ENCODE peak calls at places on chromosomes 5 and 9, in five cellular contexts. J is H9, O is H1, L is trophoblast cell, D is neuronal stem cell. G is an unnamed sample.

GRCh38 chr5:95382843-95383242 is 8.3 kb upstream of the FAM81B start:
- DNase-seq in J (no peak), O (no peak), L (no peak), D (no peak), G (no peak)

GRCh38 chr5:115321309-115321708 is 24.9 kb upstream of the CCDC112 start:
- DNase-seq in J (no peak), O (no peak), L (peak), D (no peak), G (no peak)

GRCh38 chr5:134527156-134527960 is 1.9 kb downstream of the JADE2 start:
- DNase-seq in J (peak), O (peak), L (peak), D (peak), G (peak)

GRCh38 chr5:178319541-178320041 is 87.0 kb upstream of the PHYKPL start:
- DNase-seq in J (no peak), O (no peak), L (no peak), D (no peak), G (no peak)

GRCh38 chr9:95373069-95373681 is 55.7 kb upstream of the FANCC start:
- DNase-seq in J (no peak), O (peak), L (no peak), D (no peak), G (no peak)

GRCh38 chr5:2464141-2464540 is 287.3 kb downstream of the IRX2 start:
- DNase-seq in J (no peak), O (no peak), L (no peak), D (no peak), G (no peak)

GRCh38 chr5:84274585-84275468 is 109.9 kb downstream of the EDIL3 start:
- DNase-seq in J (no peak), O (peak), L (peak), D (peak), G (peak)

GRCh38 chr5:22058620-22059019 is 794.5 kb downstream of the CDH12 start:
- DNase-seq in J (no peak), O (no peak), L (no peak), D (no peak), G (no peak)

GRCh38 chr9:112007575-112008240 is 111.1 kb downstream of the UGCG start:
- DNase-seq in J (no peak), O (no peak), L (no peak), D (no peak), G (peak)

GRCh38 chr5:176570044-176570443 is 20.9 kb downstream of the CDHR2 start:
- DNase-seq in J (no peak), O (no peak), L (peak), D (no peak), G (peak)

GRCh38 chr9:125519741-125520140 is 187.3 kb downstream of the MAPKAP1 start:
- DNase-seq in J (no peak), O (no peak), L (no peak), D (no peak), G (no peak)

GRCh38 chr9:125515281-125515680 is 191.7 kb downstream of the MAPKAP1 start:
- DNase-seq in J (no peak), O (no peak), L (no peak), D (no peak), G (no peak)

GRCh38 chr9:125516381-125516960 is 190.5 kb downstream of the MAPKAP1 start:
- DNase-seq in J (no peak), O (no peak), L (no peak), D (no peak), G (no peak)

GRCh38 chr9:125514468-125514867 is 192.5 kb downstream of the MAPKAP1 start:
- DNase-seq in J (no peak), O (no peak), L (no peak), D (no peak), G (no peak)

GRCh38 chr9:125517577-125517976 is 189.4 kb downstream of the MAPKAP1 start:
- DNase-seq in J (no peak), O (peak), L (no peak), D (no peak), G (no peak)
- H2BK12ac ChIP-seq in J (no peak), O (no peak), L (no peak), D (no peak), G (no peak)

DNA sequence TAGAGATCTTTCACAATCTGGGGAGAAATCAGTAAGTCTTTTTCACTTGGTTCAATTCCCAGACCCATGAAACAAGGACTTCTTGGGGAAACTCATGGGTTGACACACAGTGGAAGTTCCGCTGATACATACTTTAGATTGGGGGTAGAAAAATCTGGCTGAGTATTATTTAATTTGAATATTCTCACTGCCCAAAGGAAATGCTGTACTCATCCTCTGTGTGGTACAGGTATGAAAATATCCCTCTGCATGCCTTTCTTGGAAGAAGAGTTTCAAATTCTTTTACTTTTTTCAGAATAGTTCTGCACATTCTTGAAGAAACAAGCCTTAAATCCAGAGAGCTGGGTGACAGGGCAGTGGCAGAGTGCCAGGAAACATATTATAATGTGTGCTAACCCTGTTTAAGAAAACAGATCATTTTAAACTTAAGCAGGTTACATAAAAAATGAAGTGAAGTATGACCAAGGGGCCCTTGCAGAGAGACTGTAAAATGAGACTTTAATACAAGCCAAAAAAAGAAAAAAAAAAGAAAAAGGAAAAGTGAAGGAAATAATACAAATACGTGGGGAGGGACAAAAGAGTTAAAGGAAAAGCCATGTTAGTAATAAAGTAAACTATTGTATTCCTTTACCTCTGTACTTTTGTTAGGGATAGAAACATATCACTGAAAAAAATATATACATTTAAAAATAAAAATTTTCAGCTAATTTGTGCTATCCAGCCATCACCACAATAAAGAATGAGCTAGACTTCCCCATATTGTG is 173.4 kb upstream of the NR3C1 start:
- DNase-seq in J (no peak), O (no peak), L (peak), D (no peak), G (peak)
- H3K23ac ChIP-seq in J (no peak), O (no peak), L (no peak), D (no peak), G (no peak)

GRCh38 chr9:130002320-130002719 is 40.7 kb downstream of the FNBP1 start:
- DNase-seq in J (no peak), O (no peak), L (no peak), D (no peak), G (no peak)
- H2BK12ac ChIP-seq in J (no peak), O (no peak), L (no peak), D (no peak), G (no peak)

GRCh38 chr9:20770947-20771346 is 86.9 kb downstream of the FOCAD start:
- DNase-seq in J (no peak), O (no peak), L (no peak), D (no peak), G (no peak)
- H3K23ac ChIP-seq in J (no peak), O (no peak), L (no peak), D (no peak), G (no peak)

GRCh38 chr5:55544341-55544740 is 9.6 kb upstream of the PLPP1 start:
- DNase-seq in J (no peak), O (no peak), L (no peak), D (no peak), G (no peak)
- H2BK12ac ChIP-seq in J (no peak), O (no peak), L (no peak), D (no peak), G (no peak)

G was measured in mesenchymal stem cell.